ENCODE peak calls at places on chromosomes 11 and 22, in seven cellular contexts. P, T, B, V, Z, C and O are unnamed samples.

GRCh38 chr11:74123008-74123448 is 47.8 kb downstream of the C2CD3 start:
- DNase-seq in P (no peak), T (peak), B (no peak), V (no peak), Z (no peak), C (no peak), O (no peak)

GRCh38 chr11:76267563-76267962 is 61.3 kb upstream of the WNT11 start:
- DNase-seq in P (no peak), T (no peak), B (no peak), V (no peak), Z (no peak), C (no peak), O (no peak)

GRCh38 chr22:19178065-19178658 is 374 bp downstream of the SLC25A1 start:
- DNase-seq in P (no peak), T (peak), B (no peak), V (peak), Z (no peak), C (peak), O (no peak)

GRCh38 chr22:45423524-45423923 is 10.0 kb downstream of the RIBC2 start:
- DNase-seq in P (no peak), T (no peak), B (no peak), V (no peak), Z (no peak), C (no peak), O (no peak)

GRCh38 chr11:23313001-23313400 is 452.7 kb upstream of the CCDC179 start:
- DNase-seq in P (no peak), T (no peak), B (no peak), V (no peak), Z (no peak), C (no peak), O (no peak)

GRCh38 chr22:48103126-48103875 is 1340.9 kb downstream of the TBC1D22A start:
- DNase-seq in P (no peak), T (no peak), B (no peak), V (no peak), Z (no peak), C (no peak), O (no peak)

GRCh38 chr11:72238492-72239295 is 5.3 kb downstream of the PHOX2A start:
- DNase-seq in P (no peak), T (peak), B (no peak), V (no peak), Z (no peak), C (no peak), O (no peak)

GRCh38 chr11:84140386-84141169 is 854.4 kb upstream of the CCDC90B start:
- DNase-seq in P (no peak), T (no peak), B (no peak), V (no peak), Z (no peak), C (no peak), O (no peak)

GRCh38 chr11:73951797-73952196 is 971 bp downstream of the DNAJB13 start:
- DNase-seq in P (no peak), T (no peak), B (no peak), V (no peak), Z (no peak), C (no peak), O (no peak)

GRCh38 chr11:8097926-8098325 is 16.9 kb downstream of the TUB start:
- DNase-seq in P (no peak), T (no peak), B (no peak), V (no peak), Z (no peak), C (no peak), O (no peak)

DNA sequence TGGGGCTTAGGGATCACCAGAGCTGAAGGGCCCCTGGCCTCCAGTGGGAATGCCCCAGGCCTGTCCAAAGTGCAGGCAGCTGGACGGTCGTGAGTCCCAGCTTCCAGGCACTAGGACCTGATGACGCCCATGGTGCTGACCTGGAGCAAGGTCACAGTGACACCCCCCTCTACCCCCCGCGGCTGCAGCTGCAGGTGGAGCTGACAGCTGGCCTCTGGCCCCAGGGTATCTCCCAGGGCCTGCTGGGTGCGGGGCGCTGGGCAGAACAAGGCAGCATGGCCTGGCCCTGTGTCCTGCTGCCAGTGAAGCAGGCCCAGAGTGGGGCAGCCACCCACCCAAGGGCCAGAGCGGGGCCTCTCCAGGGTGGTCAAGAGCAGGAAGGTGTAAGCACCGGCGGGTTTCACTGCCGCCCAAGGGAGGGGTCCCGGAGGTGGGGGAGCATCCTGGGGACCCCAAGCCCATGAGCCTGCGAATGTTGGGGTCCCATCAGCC is 553 bp upstream of the TCIRG1 start:
- DNase-seq in P (no peak), T (peak), B (no peak), V (peak), Z (no peak), C (peak), O (no peak)
- TF ChIP-seq JUND in P (no peak), T (no peak), B (no peak), V (no peak), Z (no peak), C (peak), O (no peak)

GRCh38 chr22:30889268-30889995 is 79.1 kb downstream of the MORC2 start:
- DNase-seq in P (no peak), T (peak), B (no peak), V (no peak), Z (no peak), C (no peak), O (no peak)
- TF ChIP-seq JUND in P (no peak), T (no peak), B (no peak), V (no peak), Z (no peak), C (no peak), O (no peak)

DNA sequence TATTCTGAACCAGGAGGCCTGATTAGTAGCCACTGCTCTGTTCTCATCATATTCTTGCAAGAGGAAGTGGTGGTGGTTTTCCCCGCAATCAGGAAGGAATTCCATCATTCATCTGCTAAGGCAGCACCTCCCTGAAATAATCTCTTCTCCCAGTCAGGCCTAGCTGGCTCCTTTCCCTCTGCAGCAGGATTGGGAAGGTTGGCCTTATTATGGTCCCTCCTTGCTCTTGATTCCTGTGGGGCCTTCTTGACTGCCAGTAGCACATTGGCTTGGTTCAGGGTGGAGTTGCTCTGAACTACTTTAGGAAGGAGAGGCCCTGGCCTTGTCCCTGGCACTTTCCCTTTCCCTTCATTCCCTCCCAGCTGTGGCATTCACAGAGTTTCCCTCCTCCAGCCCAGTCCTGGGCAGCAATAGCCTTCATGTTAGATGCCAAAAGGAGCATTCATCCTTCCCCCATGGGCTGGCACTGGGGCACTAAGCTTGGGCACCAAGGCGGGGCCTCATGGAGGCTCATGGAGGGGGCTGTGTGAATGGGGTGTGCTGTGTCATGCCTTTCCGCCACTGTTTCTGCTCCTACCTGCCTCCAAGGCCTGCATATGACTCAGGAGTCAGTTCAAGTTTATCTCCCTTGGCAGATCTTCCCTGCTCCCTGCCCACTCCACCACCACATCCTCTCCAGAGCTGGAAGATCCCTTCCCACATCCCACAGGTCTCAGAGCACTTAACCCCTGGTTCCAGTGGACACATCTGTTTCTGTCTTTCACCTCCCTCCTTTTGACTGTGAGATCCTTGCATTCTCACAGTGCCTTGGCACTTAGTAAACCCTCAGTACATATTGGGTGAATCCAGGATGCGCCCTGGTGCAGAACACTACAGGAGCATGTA is 27.6 kb upstream of the CD44 start:
- DNase-seq in P (no peak), T (no peak), B (no peak), V (peak), Z (no peak), C (no peak), O (peak)
- TF ChIP-seq JUND in P (no peak), T (peak), B (no peak), V (peak), Z (no peak), C (no peak), O (no peak)

GRCh38 chr11:66749091-66749490 is 20.1 kb upstream of the SPTBN2 start:
- DNase-seq in P (no peak), T (no peak), B (no peak), V (no peak), Z (no peak), C (no peak), O (peak)
- TF ChIP-seq JUND in P (no peak), T (no peak), B (no peak), V (no peak), Z (no peak), C (no peak), O (no peak)

GRCh38 chr11:45609337-45609736 is 56.1 kb downstream of the CHST1 start:
- DNase-seq in P (no peak), T (no peak), B (no peak), V (no peak), Z (no peak), C (no peak), O (no peak)

GRCh38 chr11:45606514-45607024 is 58.9 kb downstream of the CHST1 start:
- DNase-seq in P (peak), T (peak), B (no peak), V (no peak), Z (no peak), C (no peak), O (no peak)

GRCh38 chr11:45599161-45599943 is 66.1 kb downstream of the CHST1 start:
- DNase-seq in P (no peak), T (no peak), B (no peak), V (no peak), Z (no peak), C (no peak), O (no peak)

GRCh38 chr11:45607995-45608394 is 57.4 kb downstream of the CHST1 start:
- DNase-seq in P (no peak), T (no peak), B (no peak), V (no peak), Z (no peak), C (no peak), O (no peak)

DNA sequence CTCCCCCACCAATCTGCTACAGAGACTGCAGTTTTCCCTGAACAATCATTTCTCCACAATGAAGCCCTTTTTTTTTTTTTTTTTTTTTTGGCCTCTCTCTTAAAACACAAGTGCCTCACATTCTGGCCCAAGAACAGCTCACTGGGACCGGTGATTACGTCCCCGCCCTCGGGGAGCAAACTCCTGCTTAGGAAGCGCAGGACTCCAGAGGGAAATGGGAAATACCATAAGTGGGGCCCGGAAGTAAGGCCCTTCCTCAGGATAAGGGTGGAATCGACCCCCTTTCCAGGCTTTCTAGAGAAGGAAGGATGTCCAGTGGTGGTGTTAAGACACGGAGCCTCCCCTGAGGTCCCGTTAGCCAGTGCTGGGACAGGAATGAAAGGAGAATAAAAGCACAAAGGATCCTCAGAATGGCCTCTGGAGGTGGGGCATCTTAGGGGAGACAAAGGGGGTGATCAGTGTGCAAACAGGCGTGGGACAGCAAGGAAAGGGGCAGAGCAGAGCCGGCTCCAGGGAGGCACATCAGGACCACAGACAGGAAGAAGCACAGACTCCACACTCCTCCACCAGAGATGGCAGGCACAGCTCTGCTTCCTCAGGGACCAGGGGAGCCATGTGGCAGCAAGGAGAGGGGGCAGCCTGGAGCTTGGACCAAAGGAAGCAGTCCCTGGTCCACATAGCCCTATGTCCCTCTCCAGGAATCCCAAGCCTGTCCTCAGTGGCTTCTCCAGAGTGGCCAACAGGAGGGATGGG is 61.3 kb downstream of the CHST1 start:
- DNase-seq in P (no peak), T (no peak), B (no peak), V (no peak), Z (no peak), C (no peak), O (no peak)
- TF ChIP-seq JUND in P (no peak), T (no peak), B (no peak), V (no peak), Z (no peak), C (no peak), O (no peak)

GRCh38 chr11:120133216-120134105 is 4.5 kb downstream of the TRIM29 start:
- DNase-seq in P (no peak), T (peak), B (no peak), V (no peak), Z (no peak), C (no peak), O (no peak)

GRCh38 chr11:120134931-120135228 is 3.0 kb downstream of the TRIM29 start:
- DNase-seq in P (no peak), T (no peak), B (no peak), V (no peak), Z (no peak), C (no peak), O (no peak)

GRCh38 chr11:120132645-120133185 is 5.2 kb downstream of the TRIM29 start:
- DNase-seq in P (no peak), T (peak), B (no peak), V (no peak), Z (no peak), C (no peak), O (no peak)

GRCh38 chr11:120135838-120136237 is 2.1 kb downstream of the TRIM29 start:
- DNase-seq in P (no peak), T (peak), B (no peak), V (no peak), Z (no peak), C (no peak), O (no peak)

GRCh38 chr11:120134106-120134930 is 3.6 kb downstream of the TRIM29 start:
- DNase-seq in P (no peak), T (peak), B (no peak), V (no peak), Z (no peak), C (no peak), O (no peak)
- TF ChIP-seq JUND in P (no peak), T (no peak), B (no peak), V (no peak), Z (no peak), C (no peak), O (no peak)

DNA sequence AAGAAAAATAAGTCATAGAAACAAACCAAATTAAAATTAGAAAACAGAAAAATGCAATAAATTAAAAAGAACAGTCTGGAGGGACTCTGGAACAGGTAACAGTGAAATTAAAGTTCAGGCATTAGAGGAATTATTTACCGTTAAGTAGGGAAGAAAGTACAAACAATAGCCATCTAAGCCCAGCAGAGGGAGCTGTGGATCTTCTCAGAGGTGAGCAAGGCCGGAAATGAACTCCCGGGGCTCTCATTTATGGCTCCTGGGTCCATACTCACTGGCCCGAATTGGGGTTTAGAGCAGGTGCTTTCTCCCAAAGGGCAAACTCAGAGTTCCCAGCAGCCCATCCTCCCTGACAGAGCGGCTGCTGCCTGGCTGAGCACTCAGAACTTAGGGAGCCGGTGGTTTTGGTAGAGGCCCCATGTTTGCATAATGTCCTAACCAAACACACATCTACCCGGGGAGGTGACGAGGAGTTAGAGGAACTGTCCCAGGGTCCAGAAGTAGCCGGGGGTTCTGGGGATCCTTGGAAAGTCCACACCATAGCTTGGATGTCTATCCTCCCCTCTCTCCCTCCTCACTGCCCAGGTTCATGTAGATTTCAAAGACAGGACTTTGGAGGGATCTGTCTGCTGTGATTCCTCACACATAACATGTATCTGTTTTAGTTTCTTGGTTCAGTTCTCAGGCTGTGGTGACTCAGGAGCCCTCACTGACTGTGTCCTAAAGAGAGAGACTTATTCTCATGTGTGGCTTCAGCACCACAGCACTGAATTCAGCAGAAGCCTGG is 87.7 kb upstream of the VPREB1 start:
- DNase-seq in P (peak), T (peak), B (peak), V (peak), Z (peak), C (peak), O (peak)
- TF ChIP-seq JUND in P (no peak), T (no peak), B (no peak), V (no peak), Z (no peak), C (no peak), O (no peak)

GRCh38 chr11:79274636-79275315 is 166.1 kb downstream of the TENM4 start:
- DNase-seq in P (no peak), T (no peak), B (no peak), V (no peak), Z (no peak), C (no peak), O (no peak)
- TF ChIP-seq JUND in P (no peak), T (no peak), B (no peak), V (no peak), Z (no peak), C (no peak), O (no peak)